ENCODE peak calls at places on chromosomes 16 and 17, in four cellular contexts. K, X, A and Y are unnamed samples.

GRCh38 chr17:33112763-33113162 is 121.1 kb downstream of the SPACA3 start:
- DNase-seq in X (no peak), K (no peak), A (no peak), Y (no peak)

GRCh38 chr16:17437142-17437720 is 33.5 kb downstream of the XYLT1 start:
- DNase-seq in X (no peak), K (no peak), A (no peak), Y (no peak)

GRCh38 chr16:75550211-75550662 is 5.8 kb downstream of the TMEM231 start:
- DNase-seq in A (no peak), K (no peak), X (no peak), Y (no peak)

GRCh38 chr16:84024854-84025253 is 17.7 kb downstream of the SLC38A8 start:
- DNase-seq in X (no peak), A (no peak), K (no peak), Y (no peak)

GRCh38 chr17:31415004-31415454 is 23.6 kb downstream of the RAB11FIP4 start:
- DNase-seq in X (no peak), A (no peak), K (no peak), Y (no peak)

GRCh38 chr17:37028040-37028439 is 79.3 kb downstream of the AATF start:
- DNase-seq in K (no peak), X (no peak), A (no peak), Y (no peak)

GRCh38 chr16:70738083-70738977 is 52.5 kb upstream of the MTSS2 start:
- DNase-seq in K (no peak), A (no peak), X (peak; percentile 77), Y (peak; percentile 39)

GRCh38 chr17:43316522-43317142 is 82.2 kb upstream of the ARL4D start:
- DNase-seq in X (no peak), A (no peak), K (peak; percentile 25), Y (no peak)

GRCh38 chr17:22703204-22703603 is 1010.9 kb downstream of the KCNJ18 start:
- DNase-seq in X (no peak), K (no peak), A (no peak), Y (no peak)

GRCh38 chr16:15833551-15833950 is 23.3 kb downstream of the MYH11 start:
- DNase-seq in K (no peak), X (no peak), A (no peak), Y (no peak)

GRCh38 chr16:65015577-65015976 is 106.3 kb downstream of the CDH11 start:
- DNase-seq in K (no peak), X (no peak), A (no peak), Y (no peak)

GRCh38 chr16:24652209-24652712 is 77.2 kb upstream of the TNRC6A start:
- DNase-seq in K (no peak), A (no peak), X (no peak), Y (no peak)
- H3K4me1 ChIP-seq in K (no peaks in the 10 kb centered on the region), A (no peaks in the 10 kb centered on the region), X (no peaks in the 10 kb centered on the region), Y (peaks cover 11% of the 10 kb centered on the region)

DNA sequence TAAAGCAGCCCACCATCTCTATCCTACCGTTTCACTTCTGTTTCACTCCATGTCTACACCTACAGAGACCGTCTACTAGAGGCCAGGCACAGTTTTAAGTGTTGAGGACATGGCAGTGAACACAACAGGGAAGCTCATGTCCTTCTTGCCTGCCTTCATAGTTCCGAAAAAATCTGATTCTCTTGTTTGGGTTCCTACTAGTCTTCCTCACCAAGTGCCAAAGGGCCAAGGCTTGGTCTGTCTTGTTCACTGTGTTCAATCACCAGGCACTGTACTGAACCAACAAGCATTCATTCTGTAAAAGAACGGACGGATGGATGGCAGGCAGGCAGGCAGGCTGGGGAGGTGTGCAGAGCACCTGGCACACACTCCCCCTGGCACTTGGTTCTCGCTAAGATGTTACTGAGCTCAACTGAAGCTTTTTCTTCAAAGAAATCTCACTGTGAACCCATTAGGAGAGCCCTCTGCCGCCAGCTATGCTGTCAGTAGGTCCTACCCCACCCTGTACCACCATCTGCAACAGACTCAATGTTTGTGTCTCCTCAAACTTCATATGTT is 2.5 kb downstream of the DEXI start:
- DNase-seq in A (no peak), K (no peak), X (no peak), Y (no peak)
- H3K4me1 ChIP-seq in A (peaks cover 46% of the 10 kb centered on the region), K (peaks cover 76% of the 10 kb centered on the region), X (peaks cover 74% of the 10 kb centered on the region), Y (peaks cover 23% of the 10 kb centered on the region)

GRCh38 chr16:1677339-1677738 is 740 bp upstream of the JPT2 start:
- DNase-seq in K (peak; percentile 10), A (no peak), X (no peak), Y (no peak)
- H3K4me1 ChIP-seq in K (peaks cover 17% of the 10 kb centered on the region), A (no peaks in the 10 kb centered on the region), X (peaks cover 14% of the 10 kb centered on the region), Y (peaks cover 20% of the 10 kb centered on the region)

GRCh38 chr17:19301274-19301946 is 61.1 kb downstream of the B9D1 start:
- DNase-seq in K (no peak), X (peak; percentile 86), A (no peak), Y (no peak)

GRCh38 chr17:19302791-19303233 is 59.7 kb downstream of the B9D1 start:
- DNase-seq in A (no peak), K (no peak), X (no peak), Y (no peak)

GRCh38 chr17:19299866-19300265 is 62.7 kb downstream of the B9D1 start:
- DNase-seq in K (no peak), X (no peak), A (no peak), Y (no peak)

GRCh38 chr17:19303367-19303776 is 59.2 kb downstream of the B9D1 start:
- DNase-seq in A (no peak), X (no peak), K (no peak), Y (no peak)

DNA sequence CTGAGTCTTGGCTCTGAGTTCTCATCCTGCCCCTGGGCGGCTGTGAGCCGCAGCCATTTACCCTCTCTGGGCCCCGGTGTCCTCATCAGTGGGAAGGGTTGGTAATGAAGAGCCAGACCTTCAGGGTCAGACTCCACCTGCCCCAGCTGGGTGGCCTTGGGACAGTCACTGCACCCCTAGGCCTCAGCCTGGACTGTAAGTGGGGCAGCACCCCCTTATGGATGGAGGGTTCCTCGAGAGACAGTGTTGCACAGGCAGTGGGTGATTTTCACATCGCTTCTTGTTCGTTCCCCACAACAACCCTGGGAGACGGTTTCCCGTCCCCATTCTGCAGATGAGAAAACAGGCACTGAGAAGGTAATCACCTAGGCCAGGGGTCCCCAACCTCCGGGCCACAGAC is 60.5 kb downstream of the B9D1 start:
- DNase-seq in K (no peak), A (no peak), X (no peak), Y (no peak)
- H3K4me1 ChIP-seq in K (peaks cover 19% of the 10 kb centered on the region), A (no peaks in the 10 kb centered on the region), X (peaks cover 86% of the 10 kb centered on the region), Y (peaks cover 9% of the 10 kb centered on the region)

DNA sequence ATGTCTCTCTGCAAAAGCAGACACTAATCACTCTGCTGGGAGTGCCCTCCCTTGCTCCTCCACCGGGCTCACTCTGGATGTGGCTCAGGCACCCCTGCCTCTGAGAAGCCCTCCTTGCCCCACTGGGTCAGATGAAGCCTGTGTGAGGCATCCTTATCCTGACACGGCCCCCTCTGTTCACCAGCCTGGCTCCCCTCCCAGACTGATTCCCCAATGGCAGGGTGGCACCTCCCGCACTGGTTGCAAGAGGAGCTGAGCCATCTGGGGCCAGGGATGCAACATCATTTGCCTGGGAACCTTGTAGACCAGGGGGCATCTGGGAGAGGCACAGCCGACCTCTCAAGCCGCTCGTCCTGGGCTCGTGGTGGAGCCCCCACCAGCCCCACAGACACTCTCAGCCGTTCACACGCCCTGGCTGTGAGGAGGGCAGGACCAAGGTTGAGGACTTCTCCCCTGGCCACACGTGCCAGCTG is 6.7 kb downstream of the SMTNL2 start:
- DNase-seq in A (no peak), X (no peak), K (no peak), Y (no peak)
- H3K4me1 ChIP-seq in A (no peaks in the 10 kb centered on the region), X (peaks cover 14% of the 10 kb centered on the region), K (no peaks in the 10 kb centered on the region), Y (peaks cover 3% of the 10 kb centered on the region)

GRCh38 chr16:53501216-53501859 is 1.7 kb downstream of the AKTIP start:
- DNase-seq in K (no peak), X (no peak), A (no peak), Y (peak; percentile 21)
- H3K4me1 ChIP-seq in K (peaks cover 35% of the 10 kb centered on the region), X (peaks cover 26% of the 10 kb centered on the region), A (no peaks in the 10 kb centered on the region), Y (peaks cover 13% of the 10 kb centered on the region)

GRCh38 chr16:14100825-14101224 is 29.7 kb downstream of the MRTFB start:
- DNase-seq in A (no peak), K (no peak), X (no peak), Y (no peak)

GRCh38 chr16:14098081-14098480 is 27.0 kb downstream of the MRTFB start:
- DNase-seq in X (no peak), A (no peak), K (no peak), Y (no peak)

GRCh38 chr16:14097182-14097951 is 26.2 kb downstream of the MRTFB start:
- DNase-seq in X (no peak), A (no peak), K (no peak), Y (no peak)

GRCh38 chr16:14092579-14092978 is 21.5 kb downstream of the MRTFB start:
- DNase-seq in X (no peak), K (no peak), A (no peak), Y (no peak)

GRCh38 chr16:14095883-14096551 is 24.9 kb downstream of the MRTFB start:
- DNase-seq in X (no peak), K (no peak), A (no peak), Y (no peak)
- H3K4me1 ChIP-seq in X (peaks cover 42% of the 10 kb centered on the region), K (peaks cover 5% of the 10 kb centered on the region), A (peaks cover 36% of the 10 kb centered on the region), Y (peaks cover 10% of the 10 kb centered on the region)

GRCh38 chr17:66184392-66184791 is 7.5 kb downstream of the CEP112 start:
- DNase-seq in K (no peak), X (no peak), A (no peak), Y (no peak)

GRCh38 chr17:66175892-66176291 is 16.0 kb downstream of the CEP112 start:
- DNase-seq in K (no peak), A (no peak), X (no peak), Y (no peak)

GRCh38 chr17:66177048-66177447 is 14.9 kb downstream of the CEP112 start:
- DNase-seq in K (no peak), A (no peak), X (no peak), Y (no peak)

GRCh38 chr17:66183529-66183928 is 8.4 kb downstream of the CEP112 start:
- DNase-seq in K (no peak), A (no peak), X (no peak), Y (no peak)

GRCh38 chr17:66178642-66179041 is 13.3 kb downstream of the CEP112 start:
- DNase-seq in K (no peak), X (no peak), A (no peak), Y (no peak)
- H3K4me1 ChIP-seq in K (no peaks in the 10 kb centered on the region), X (peaks cover 6% of the 10 kb centered on the region), A (no peaks in the 10 kb centered on the region), Y (no peaks in the 10 kb centered on the region)

GRCh38 chr16:89409161-89409711 is 81.1 kb downstream of the ANKRD11 start:
- DNase-seq in X (no peak), A (no peak), K (peak; percentile 93), Y (no peak)

GRCh38 chr16:89410794-89411309 is 79.5 kb downstream of the ANKRD11 start:
- DNase-seq in A (peak; percentile 76), X (peak; percentile 82), K (peak; percentile 54), Y (no peak)

GRCh38 chr16:89408315-89408714 is 82.0 kb downstream of the ANKRD11 start:
- DNase-seq in K (no peak), X (no peak), A (no peak), Y (no peak)

GRCh38 chr16:89411335-89411850 is 79.0 kb downstream of the ANKRD11 start:
- DNase-seq in K (no peak), A (no peak), X (no peak), Y (no peak)

GRCh38 chr16:89410322-89410721 is 80.0 kb downstream of the ANKRD11 start:
- DNase-seq in X (no peak), A (no peak), K (no peak), Y (no peak)
- H3K4me1 ChIP-seq in X (peaks cover 81% of the 10 kb centered on the region), A (peaks cover 18% of the 10 kb centered on the region), K (peaks cover 94% of the 10 kb centered on the region), Y (peaks cover 8% of the 10 kb centered on the region)

GRCh38 chr17:57914274-57915147 is 40.7 kb downstream of the CUEDC1 start:
- DNase-seq in A (no peak), X (no peak), K (no peak), Y (no peak)
- H3K4me1 ChIP-seq in A (peaks cover 10% of the 10 kb centered on the region), X (peaks cover 74% of the 10 kb centered on the region), K (no peaks in the 10 kb centered on the region), Y (peaks cover 11% of the 10 kb centered on the region)